ENCODE peak calls at places on chromosomes 3 and 15, in five cellular contexts. H, N, Q, T and J are unnamed samples.

GRCh38 chr3:172173316-172174271 is 134.2 kb downstream of the FNDC3B start:
- DNase-seq in N (no peak), T (no peak), Q (no peak), H (no peak), J (no peak)

GRCh38 chr3:115156255-115156654 is 9.2 kb upstream of the ZBTB20 start:
- DNase-seq in H (no peak), N (no peak), Q (no peak), T (no peak), J (no peak)

GRCh38 chr15:31799711-31800321 is 230.5 kb upstream of the CHRNA7 start:
- DNase-seq in H (no peak), Q (no peak), N (no peak), T (no peak), J (peak; percentile 25)

GRCh38 chr15:100129677-100130076 is 212.1 kb downstream of the ADAMTS17 start:
- DNase-seq in Q (no peak), H (no peak), N (no peak), T (no peak), J (no peak)

GRCh38 chr3:52358362-52358940 is 42.3 kb downstream of the DNAH1 start:
- DNase-seq in H (no peak), N (no peak), T (no peak), Q (no peak), J (no peak)

GRCh38 chr3:61452536-61452991 is 108.8 kb upstream of the PTPRG start:
- DNase-seq in H (no peak), Q (peak; percentile 16), N (peak; percentile 18), T (peak; percentile 44), J (peak; percentile 79)

GRCh38 chr3:26437678-26438077 is 184.9 kb upstream of the LRRC3B start:
- DNase-seq in H (no peak), N (no peak), Q (peak; percentile 75), T (no peak), J (peak; percentile 73)

GRCh38 chr3:134769469-134769868 is 25.6 kb upstream of the EPHB1 start:
- DNase-seq in N (no peak), T (no peak), Q (no peak), H (no peak), J (no peak)

GRCh38 chr3:106261915-106262683 is 393.3 kb upstream of the CBLB start:
- DNase-seq in H (no peak), T (peak; percentile 85), N (peak; percentile 58), Q (peak; percentile 93), J (peak; percentile 84)

GRCh38 chr3:56673781-56674457 is 9.1 kb downstream of the TASOR start:
- DNase-seq in N (no peak), Q (no peak), T (peak; percentile 18), H (no peak), J (no peak)

GRCh38 chr3:58427661-58428361 is 5.8 kb downstream of the PDHB start:
- DNase-seq in N (no peak), T (no peak), H (no peak), Q (no peak), J (no peak)

GRCh38 chr15:69398541-69398940 is 15.6 kb upstream of the KIF23 start:
- DNase-seq in T (peak; percentile 67), N (no peak), Q (no peak), H (no peak), J (peak; percentile 28)

GRCh38 chr15:43229977-43230376 is 9.2 kb upstream of the EPB42 start:
- DNase-seq in N (no peak), T (no peak), H (no peak), Q (no peak), J (no peak)

GRCh38 chr3:34777361-34777760 is 862.0 kb upstream of the ARPP21 start:
- DNase-seq in N (no peak), Q (no peak), T (no peak), H (no peak), J (no peak)

GRCh38 chr15:83285979-83286553 is 1.6 kb upstream of the BNC1 start:
- DNase-seq in N (peak; percentile 26), T (peak; percentile 88), Q (peak; percentile 94), H (no peak), J (peak; percentile 93)

GRCh38 chr3:63295356-63295755 is 17.2 kb downstream of the SYNPR start:
- DNase-seq in T (no peak), N (no peak), Q (no peak), H (no peak), J (no peak)

GRCh38 chr3:170614214-170614966 is 28.5 kb upstream of the SLC7A14 start:
- DNase-seq in Q (peak; percentile 86), H (peak; percentile 52), N (peak; percentile 51), T (peak; percentile 94), J (peak; percentile 95)

GRCh38 chr3:186414735-186415419 is 52.8 kb upstream of the DGKG start:
- DNase-seq in H (no peak), T (peak; percentile 77), N (peak; percentile 20), Q (peak; percentile 92), J (peak; percentile 91)

GRCh38 chr15:69031013-69032001 is 16.8 kb downstream of the NOX5 start:
- DNase-seq in N (no peak), Q (peak; percentile 27), H (peak; percentile 60), T (no peak), J (no peak)

GRCh38 chr3:50203113-50203852 is 1.8 kb upstream of the SLC38A3 start:
- DNase-seq in T (no peak), Q (no peak), N (no peak), H (no peak), J (no peak)